ENCODE peak calls at places on chromosomes 2 and 18, in four cellular contexts. Q is cardiac muscle cell, C is PC-9, R is BJ. S is an unnamed sample.

GRCh38 chr2:68767031-68767961 is 32.7 kb downstream of the ARHGAP25 start:
- DNase-seq in Q (no peak), C (no peak), R (no peak), S (no peak)

GRCh38 chr2:191533693-191534175 is 144.2 kb upstream of the NABP1 start:
- DNase-seq in Q (no peak), C (no peak), R (no peak), S (no peak)

GRCh38 chr2:202115385-202116060 is 42.5 kb downstream of the KIAA2012 start:
- DNase-seq in Q (no peak), C (no peak), R (peak; percentile 84), S (no peak)

GRCh38 chr2:202037086-202037485 is 3.4 kb downstream of the FZD7 start:
- DNase-seq in Q (no peak), C (no peak), R (no peak), S (no peak)

GRCh38 chr2:44708646-44709000 is 232.9 kb upstream of the SIX3 start:
- DNase-seq in Q (no peak), C (peak; percentile 48), R (no peak), S (no peak)

GRCh38 chr2:168913495-168913894 is 12.4 kb downstream of the G6PC2 start:
- DNase-seq in Q (no peak), C (no peak), R (no peak), S (no peak)

GRCh38 chr2:120350801-120351324 is 4.9 kb downstream of the INHBB start:
- DNase-seq in Q (no peak), C (no peak), R (no peak), S (no peak)

GRCh38 chr2:18209934-18210639 is 331.6 kb downstream of the KCNS3 start:
- DNase-seq in Q (no peak), C (no peak), R (peak; percentile 10), S (peak; percentile 69)

GRCh38 chr2:200862532-200863000 is 1.9 kb downstream of the CLK1 start:
- DNase-seq in Q (peak; percentile 52), C (no peak), R (no peak), S (peak; percentile 39)

GRCh38 chr2:27408601-27409320 is 630 bp downstream of the PPM1G start:
- DNase-seq in Q (no peak), C (peak; percentile 20), R (no peak), S (no peak)

GRCh38 chr18:24801011-24801410 is 340.6 kb downstream of the HRH4 start:
- DNase-seq in Q (no peak), C (no peak), R (peak; percentile 73), S (no peak)

GRCh38 chr2:113157108-113157896 is 16.5 kb upstream of the PSD4 start:
- DNase-seq in Q (peak; percentile 70), C (peak; percentile 82), R (no peak), S (no peak)

GRCh38 chr2:106991866-106992265 is 105.9 kb upstream of the ST6GAL2 start:
- DNase-seq in Q (no peak), C (no peak), R (no peak), S (no peak)

GRCh38 chr2:171227066-171227782 is 66.5 kb upstream of the TLK1 start:
- DNase-seq in Q (no peak), C (no peak), R (no peak), S (no peak)

GRCh38 chr18:76808561-76808960 is 13.8 kb upstream of the ZNF236 start:
- DNase-seq in Q (no peak), C (no peak), R (no peak), S (no peak)
- H3K36me3 ChIP-seq in Q (no peaks in the 10 kb centered on the region), C (no peaks in the 10 kb centered on the region), R (no peaks in the 10 kb centered on the region), S (no peaks in the 10 kb centered on the region)

DNA sequence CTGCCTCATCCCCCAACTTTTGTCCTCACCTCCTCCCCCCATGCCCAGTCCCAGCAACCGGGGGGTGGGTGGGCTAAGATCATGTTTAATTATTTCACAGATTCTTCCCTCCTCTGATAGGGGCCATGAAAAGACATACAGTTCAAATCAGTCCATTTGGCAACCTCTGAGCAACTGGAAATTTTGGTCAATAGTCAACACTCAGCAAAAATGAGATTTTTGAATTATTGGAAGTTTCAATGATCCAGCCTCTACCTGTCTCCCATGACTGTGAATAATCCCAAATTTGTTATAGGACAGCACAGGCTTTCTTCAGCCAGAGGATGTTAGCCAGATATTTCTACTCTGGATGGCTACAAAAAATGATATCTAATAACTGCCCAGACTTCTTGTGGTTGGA is 549.9 kb downstream of the TNS1 start:
- DNase-seq in Q (no peak), C (no peak), R (no peak), S (no peak)
- TF ChIP-seq CTCF in Q (no peak), C (no peak), R (no peak), S (no peak)

DNA sequence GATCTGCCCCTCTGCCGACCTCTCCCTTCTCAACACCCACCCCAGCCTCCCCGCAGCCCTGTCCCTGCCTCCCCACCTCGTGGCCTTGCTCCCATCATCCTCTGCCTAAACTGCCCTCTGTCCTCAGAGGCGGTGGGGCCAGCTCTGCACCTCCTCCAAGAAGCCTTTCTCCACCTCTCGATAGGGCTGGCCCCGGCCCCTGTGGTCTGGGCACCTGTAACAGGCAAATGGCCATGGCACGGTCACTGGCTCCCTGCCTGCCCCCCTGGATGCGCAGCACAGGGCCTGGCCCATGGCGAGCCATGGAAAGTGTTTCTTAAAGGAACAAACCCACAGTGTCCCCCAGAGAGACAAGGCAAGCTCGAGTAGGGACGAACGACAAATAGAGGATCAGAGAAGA is 42.0 kb downstream of the MYO7B start:
- DNase-seq in Q (no peak), C (no peak), R (no peak), S (no peak)
- H3K27me3 ChIP-seq in Q (no peaks in the 10 kb centered on the region), C (peaks cover 33% of the 10 kb centered on the region), R (peaks cover 4% of the 10 kb centered on the region), S (no peaks in the 10 kb centered on the region)

GRCh38 chr2:31922542-31923408 is 88.0 kb downstream of the MEMO1 start:
- DNase-seq in Q (no peak), C (no peak), R (no peak), S (no peak)
- H3K36me3 ChIP-seq in Q (peaks cover 2% of the 10 kb centered on the region), C (peaks cover 6% of the 10 kb centered on the region), R (no peaks in the 10 kb centered on the region), S (no peaks in the 10 kb centered on the region)

S was measured in kidney epithelial cell.